ENCODE peak calls at places on chromosomes 1 and 21, in six cellular contexts. E, R, X, K, U and C are unnamed samples.

GRCh38 chr1:106868828-106869227 is 187.6 kb upstream of the PRMT6 start:
- DNase-seq in E (no peak), R (no peak), X (no peak), K (no peak), U (no peak), C (no peak)

GRCh38 chr1:94063379-94063778 is 57.6 kb downstream of the ABCA4 start:
- DNase-seq in E (no peak), R (peak; percentile 72), X (peak; percentile 52), K (no peak), U (no peak), C (no peak)

GRCh38 chr1:152029144-152029936 is 7.5 kb downstream of the S100A11 start:
- DNase-seq in E (no peak), R (peak; percentile 70), X (no peak), K (no peak), U (no peak), C (no peak)

GRCh38 chr1:162688521-162688920 is 56.3 kb downstream of the DDR2 start:
- DNase-seq in E (no peak), R (no peak), X (no peak), K (no peak), U (no peak), C (no peak)

GRCh38 chr1:94646786-94647555 is 105.4 kb upstream of the F3 start:
- DNase-seq in E (no peak), R (peak; percentile 44), X (no peak), K (no peak), U (no peak), C (no peak)

GRCh38 chr1:36161656-36162531 is 5.9 kb downstream of the MAP7D1 start:
- DNase-seq in E (no peak), R (peak; percentile 46), X (no peak), K (peak; percentile 82), U (peak; percentile 65), C (peak; percentile 79)

GRCh38 chr21:10511116-10511515 is 10.3 kb upstream of the TPTE start:
- DNase-seq in E (no peak), R (no peak), X (no peak), K (no peak), U (no peak), C (no peak)

GRCh38 chr1:105558023-105558422 is 1498.5 kb upstream of the PRMT6 start:
- DNase-seq in E (no peak), R (no peak), X (no peak), K (no peak), U (no peak), C (no peak)

GRCh38 chr1:236930503-236930902 is 73.7 kb downstream of the MT1HL1 start:
- DNase-seq in E (no peak), R (no peak), X (no peak), K (no peak), U (no peak), C (no peak)

GRCh38 chr1:221880182-221880581 is 138.3 kb upstream of the DUSP10 start:
- DNase-seq in E (no peak), R (no peak), X (no peak), K (no peak), U (no peak), C (no peak)

GRCh38 chr1:102085896-102086295 is 89.2 kb upstream of the OLFM3 start:
- DNase-seq in E (no peak), R (no peak), X (no peak), K (no peak), U (no peak), C (no peak)

GRCh38 chr1:117842408-117843170 is 86.8 kb downstream of the GDAP2 start:
- DNase-seq in E (no peak), R (peak; percentile 20), X (no peak), K (no peak), U (no peak), C (no peak)

GRCh38 chr1:54114001-54114400 is 38.8 kb downstream of the CDCP2 start:
- DNase-seq in E (no peak), R (no peak), X (no peak), K (no peak), U (no peak), C (no peak)

GRCh38 chr1:162360237-162360873 is 16.3 kb downstream of the SPATA46 start:
- DNase-seq in E (no peak), R (no peak), X (no peak), K (no peak), U (no peak), C (no peak)

GRCh38 chr1:29237906-29238600 is 1.7 kb downstream of the PTPRU start:
- DNase-seq in E (no peak), R (no peak), X (peak; percentile 58), K (peak; percentile 66), U (no peak), C (peak; percentile 50)

GRCh38 chr1:156114919-156115513 is 505 bp downstream of the LMNA start:
- DNase-seq in E (no peak), R (no peak), X (peak; percentile 59), K (no peak), U (no peak), C (no peak)

GRCh38 chr1:35555601-35556477 is 1.4 kb downstream of the KIAA0319L start:
- DNase-seq in E (no peak), R (peak; percentile 85), X (no peak), K (no peak), U (no peak), C (no peak)

GRCh38 chr1:41046347-41046775 is 24.8 kb upstream of the SLFNL1 start:
- DNase-seq in E (no peak), R (no peak), X (no peak), K (peak; percentile 66), U (no peak), C (no peak)

GRCh38 chr1:58858344-58858673 is 74.5 kb upstream of the JUN start:
- DNase-seq in E (no peak), R (no peak), X (no peak), K (no peak), U (no peak), C (no peak)

GRCh38 chr1:157357111-157357510 is 195.2 kb downstream of the FCRL5 start:
- DNase-seq in E (no peak), R (no peak), X (no peak), K (no peak), U (no peak), C (no peak)

DNA sequence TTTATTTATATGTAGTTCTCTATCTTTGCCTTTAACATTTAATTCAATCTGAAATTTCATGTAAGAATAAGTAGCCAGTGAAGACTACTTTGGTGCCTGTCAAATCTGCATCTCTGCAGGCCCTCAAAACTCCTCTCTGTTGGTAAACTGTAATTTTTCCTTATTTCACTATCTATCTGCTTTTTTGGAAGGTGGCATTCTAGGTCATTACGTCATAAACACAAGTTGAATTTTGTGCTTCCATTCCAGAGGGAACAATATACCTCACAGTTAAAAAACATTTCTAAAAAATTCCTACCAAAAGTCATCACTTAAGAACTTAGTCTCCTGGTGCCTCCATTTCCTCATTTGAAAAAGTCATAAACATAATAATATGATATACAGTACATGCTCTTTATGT is 176.0 kb downstream of the GABPA start:
- DNase-seq in E (no peak), R (no peak), X (no peak), K (no peak), U (no peak), C (no peak)
- TF ChIP-seq CTCF in E (no peak), R (no peak), X (no peak), K (no peak), U (no peak), C (no peak)

GRCh38 chr1:188188317-188188716 is 1359.6 kb downstream of the PLA2G4A start:
- DNase-seq in E (no peak), R (no peak), X (no peak), K (no peak), U (no peak), C (no peak)
- TF ChIP-seq CTCF in E (no peak), R (no peak), X (no peak), K (no peak), U (no peak), C (no peak)

DNA sequence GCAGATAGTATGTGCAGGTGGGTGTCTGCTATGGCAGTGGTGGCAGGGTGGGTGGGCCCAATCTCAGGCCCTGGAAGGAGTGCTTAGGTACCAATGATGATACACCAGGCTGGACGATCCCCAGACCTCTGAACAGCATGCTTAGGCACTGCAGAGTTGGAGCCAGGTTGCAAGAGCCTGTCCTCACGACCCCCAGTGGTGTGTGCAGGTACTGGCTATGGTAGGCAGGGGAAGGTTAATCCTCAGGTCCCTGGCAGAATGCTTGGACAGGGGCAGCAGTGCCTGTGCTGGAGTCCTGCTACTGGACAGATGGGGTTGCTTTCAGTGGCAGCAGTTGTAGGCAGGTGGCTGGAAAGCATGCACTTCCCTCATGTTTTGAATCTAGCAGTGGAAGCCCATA is 100.5 kb upstream of the NEK7 start:
- DNase-seq in E (no peak), R (no peak), X (no peak), K (no peak), U (no peak), C (no peak)
- TF ChIP-seq CTCF in E (no peak), R (peak; percentile 18), X (peak; percentile 11), K (no peak), U (no peak), C (no peak)

GRCh38 chr21:26013964-26014363 is 156.6 kb downstream of the APP start:
- DNase-seq in E (no peak), R (no peak), X (no peak), K (no peak), U (no peak), C (no peak)
- TF ChIP-seq CTCF in E (no peak), R (no peak), X (no peak), K (no peak), U (no peak), C (no peak)

GRCh38 chr1:69305621-69306020 is 262.1 kb upstream of the LRRC7 start:
- DNase-seq in E (no peak), R (no peak), X (no peak), K (no peak), U (no peak), C (no peak)
- TF ChIP-seq CTCF in E (no peak), R (peak; percentile 6), X (no peak), K (no peak), U (no peak), C (no peak)